ENCODE peak calls at places on chromosomes 3 and 15, in four cellular contexts. Z is CD4-positive, alpha-beta T cell; J is breast epithelium; E is fibroblast of lung. T is an unnamed sample.

GRCh38 chr3:170419301-170420087 is 826 bp downstream of the CLDN11 start:
- DNase-seq in Z (no peak), J (no peak), E (peak), T (no peak)

GRCh38 chr15:68691667-68692066 is 112.9 kb downstream of the CORO2B start:
- DNase-seq in Z (no peak), J (peak), E (peak), T (no peak)

GRCh38 chr3:99808163-99808794 is 9.4 kb upstream of the CMSS1 start:
- DNase-seq in Z (peak), J (no peak), E (peak), T (peak)

GRCh38 chr3:13012228-13012691 is 61.0 kb downstream of the IQSEC1 start:
- DNase-seq in Z (peak), J (no peak), E (no peak), T (no peak)

GRCh38 chr3:123750659-123751420 is 133.3 kb downstream of the MYLK start:
- DNase-seq in Z (no peak), J (no peak), E (peak), T (no peak)

GRCh38 chr15:66830358-66830757 is 128.3 kb downstream of the SMAD6 start:
- DNase-seq in Z (no peak), J (no peak), E (peak), T (no peak)

GRCh38 chr3:127304121-127304744 is 16.4 kb upstream of the PRR20G start:
- DNase-seq in Z (no peak), J (no peak), E (no peak), T (no peak)

GRCh38 chr3:117248149-117248548 is 538.6 kb downstream of the TUSC7 start:
- DNase-seq in Z (no peak), J (no peak), E (no peak), T (no peak)

GRCh38 chr3:139728414-139728813 is 50.6 kb upstream of the NMNAT3 start:
- DNase-seq in Z (no peak), J (no peak), E (peak), T (no peak)

GRCh38 chr3:190120161-190121060 is at the start of gene P3H2:
- DNase-seq in Z (no peak), J (peak), E (peak), T (peak)

GRCh38 chr15:68614621-68615035 is 35.8 kb downstream of the CORO2B start:
- DNase-seq in Z (no peak), J (no peak), E (no peak), T (no peak)

GRCh38 chr15:98904466-98905048 is 103.0 kb downstream of the PGPEP1L start:
- DNase-seq in Z (no peak), J (no peak), E (peak), T (no peak)

GRCh38 chr3:50192689-50193141 is 1.3 kb downstream of the GNAT1 start:
- DNase-seq in Z (peak), J (peak), E (peak), T (peak)

GRCh38 chr3:17491601-17492000 is 250.8 kb downstream of the TBC1D5 start:
- DNase-seq in Z (no peak), J (no peak), E (peak), T (no peak)

GRCh38 chr3:65890328-65890727 is 148.4 kb downstream of the MAGI1 start:
- DNase-seq in Z (no peak), J (no peak), E (no peak), T (no peak)

GRCh38 chr3:113271189-113271588 is 59.8 kb downstream of the BOC start:
- DNase-seq in Z (no peak), J (no peak), E (no peak), T (no peak)

GRCh38 chr3:172543419-172543818 is 20.2 kb upstream of the TNFSF10 start:
- DNase-seq in Z (no peak), J (no peak), E (no peak), T (no peak)

GRCh38 chr3:173911446-173911845 is 513.9 kb downstream of the NLGN1 start:
- DNase-seq in Z (no peak), J (no peak), E (peak), T (no peak)

GRCh38 chr3:188594137-188594536 is 440.2 kb downstream of the LPP start:
- DNase-seq in Z (no peak), J (no peak), E (peak), T (peak)

GRCh38 chr15:90000175-90000923 is 775 bp upstream of the ZNF710 start:
- DNase-seq in Z (no peak), J (no peak), E (peak), T (no peak)

GRCh38 chr15:89999676-90000174 is 1.4 kb upstream of the ZNF710 start:
- DNase-seq in Z (no peak), J (no peak), E (peak), T (no peak)

GRCh38 chr15:89998923-89999675 is 2.0 kb upstream of the ZNF710 start:
- DNase-seq in Z (no peak), J (no peak), E (no peak), T (no peak)

GRCh38 chr15:89998141-89998661 is 2.9 kb upstream of the ZNF710 start:
- DNase-seq in Z (no peak), J (no peak), E (peak), T (no peak)

GRCh38 chr15:89997079-89997478 is 4.0 kb upstream of the ZNF710 start:
- DNase-seq in Z (no peak), J (no peak), E (no peak), T (no peak)
- TF ChIP-seq CTCF in Z (no peak), J (no peak), E (no peak), T (no peak)

GRCh38 chr3:111236833-111237713 is 165.5 kb downstream of the NECTIN3 start:
- DNase-seq in Z (no peak), J (no peak), E (peak), T (no peak)

GRCh38 chr3:111238896-111239295 is 167.3 kb downstream of the NECTIN3 start:
- DNase-seq in Z (no peak), J (no peak), E (no peak), T (no peak)

GRCh38 chr3:111241960-111242359 is 170.3 kb downstream of the NECTIN3 start:
- DNase-seq in Z (no peak), J (no peak), E (no peak), T (no peak)

DNA sequence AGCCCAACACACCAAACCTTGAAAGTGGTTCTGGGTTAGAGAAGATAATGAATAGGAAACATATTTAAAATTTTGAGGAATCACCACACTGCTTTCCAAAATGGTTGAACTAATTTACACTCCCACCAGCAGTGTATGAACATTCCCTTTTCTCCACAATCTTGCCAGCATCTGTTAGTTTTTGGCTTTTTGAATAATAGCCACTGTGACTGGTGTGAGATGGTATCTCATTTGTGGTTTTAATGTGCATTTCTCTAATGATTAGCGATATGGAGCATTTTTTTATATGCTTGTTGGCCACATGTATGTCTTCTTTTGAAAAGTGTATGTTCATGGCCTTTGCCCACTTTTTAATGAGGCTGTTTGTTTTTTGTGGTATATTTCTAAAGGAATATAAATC is 166.3 kb downstream of the NECTIN3 start:
- DNase-seq in Z (no peak), J (no peak), E (peak), T (no peak)
- TF ChIP-seq CTCF in Z (no peak), J (no peak), E (no peak), T (no peak)

GRCh38 chr3:156418428-156418827 is 136.5 kb downstream of the SSR3 start:
- DNase-seq in Z (no peak), J (no peak), E (no peak), T (no peak)
- TF ChIP-seq CTCF in Z (no peak), J (no peak), E (no peak), T (no peak)

DNA sequence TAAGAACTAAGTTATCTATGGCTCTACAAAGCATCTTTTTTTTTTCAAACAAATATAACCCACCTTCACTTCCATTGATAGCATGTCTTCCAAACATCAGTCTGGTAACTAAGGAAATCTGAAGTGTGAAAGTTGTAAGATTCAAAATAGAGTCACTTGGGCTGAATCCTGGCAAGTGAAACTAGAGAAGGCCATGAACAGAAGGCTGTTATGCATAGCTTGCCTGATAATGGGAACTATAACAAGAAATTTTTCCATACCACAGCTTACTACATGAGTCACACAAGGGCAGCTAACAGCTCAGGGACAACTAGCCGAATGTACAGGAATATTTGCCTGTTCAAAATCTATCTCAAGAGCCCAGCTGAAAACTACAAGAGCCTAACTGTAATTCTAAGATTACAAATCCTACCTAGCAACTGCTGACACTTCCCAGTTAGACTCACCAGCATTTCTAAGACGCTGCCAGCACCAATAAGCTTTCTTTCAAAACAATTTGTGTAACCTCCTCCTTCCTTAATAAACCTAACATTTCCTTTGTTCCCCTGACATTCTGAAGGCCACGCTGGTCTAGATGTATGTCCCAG is 1066.5 kb downstream of the PLOD2 start:
- DNase-seq in Z (no peak), J (no peak), E (peak), T (no peak)
- TF ChIP-seq CTCF in Z (no peak), J (no peak), E (no peak), T (no peak)

GRCh38 chr3:134249442-134249841 is 1.2 kb downstream of the RYK start:
- DNase-seq in Z (no peak), J (no peak), E (no peak), T (no peak)
- TF ChIP-seq CTCF in Z (no peak), J (no peak), E (no peak), T (no peak)

GRCh38 chr3:101495552-101495951 is 17.5 kb downstream of the SENP7 start:
- DNase-seq in Z (no peak), J (no peak), E (no peak), T (no peak)
- TF ChIP-seq CTCF in Z (no peak), J (no peak), E (no peak), T (no peak)

GRCh38 chr3:69451594-69451993 is 65.7 kb upstream of the FRMD4B start:
- DNase-seq in Z (no peak), J (no peak), E (no peak), T (no peak)
- TF ChIP-seq CTCF in Z (no peak), J (no peak), E (peak), T (no peak)

DNA sequence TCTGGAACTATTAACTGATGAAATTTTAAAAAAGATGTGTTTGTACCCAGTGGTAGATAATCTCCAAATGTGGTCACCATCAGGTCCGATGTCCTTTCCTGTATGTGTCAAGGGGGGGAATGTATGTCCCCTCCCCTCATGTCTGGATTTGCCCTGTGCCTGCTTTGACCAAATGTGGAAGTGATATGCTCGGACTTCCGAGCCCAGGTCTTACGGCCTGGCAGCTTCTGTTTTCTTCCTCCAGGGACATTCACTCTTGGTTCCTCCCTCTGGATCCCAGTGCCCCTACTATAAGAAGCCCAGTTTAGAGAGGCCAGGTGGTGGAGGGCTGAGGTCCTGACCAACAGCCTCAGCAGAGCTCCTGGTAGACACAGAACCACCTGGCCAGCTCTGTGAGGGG is 75.5 kb downstream of the CCR1 start:
- DNase-seq in Z (no peak), J (no peak), E (no peak), T (no peak)
- TF ChIP-seq CTCF in Z (no peak), J (no peak), E (no peak), T (no peak)

GRCh38 chr15:85440451-85440850 is 60.0 kb downstream of the AKAP13 start:
- DNase-seq in Z (no peak), J (no peak), E (no peak), T (no peak)

GRCh38 chr15:85444329-85444605 is 63.9 kb downstream of the AKAP13 start:
- DNase-seq in Z (no peak), J (no peak), E (no peak), T (no peak)

GRCh38 chr15:85443046-85443445 is 62.6 kb downstream of the AKAP13 start:
- DNase-seq in Z (no peak), J (no peak), E (no peak), T (no peak)

GRCh38 chr15:85445361-85445760 is 65.0 kb downstream of the AKAP13 start:
- DNase-seq in Z (no peak), J (no peak), E (no peak), T (no peak)

GRCh38 chr15:85443593-85444328 is 63.4 kb downstream of the AKAP13 start:
- DNase-seq in Z (no peak), J (no peak), E (peak), T (no peak)
- TF ChIP-seq CTCF in Z (no peak), J (no peak), E (no peak), T (no peak)

GRCh38 chr15:92655178-92655995 is at the start of gene FAM174B:
- DNase-seq in Z (no peak), J (no peak), E (peak), T (no peak)
- TF ChIP-seq CTCF in Z (no peak), J (no peak), E (no peak), T (no peak)

T was measured in AG09319.